ENCODE peak calls at places on chromosome 2, in ten cellular contexts. R is HTR-8/SVneo; I is T-helper 1 cell; G is activated T-cell treated with anti-CD3 and anti-CD28 coated beads for 1 hour; B is stimulated activated naive B cell treated with anti-CD40 and anti-IgM and Interleukin-4, amounts not matched to agents 10 μg/mL and 1 μg/mL and 100 μg/mL, for 72 hours; X is B cell; W is H1; Q is BJ; T is Peyer's patch; E is kidney tubule cell. F is an unnamed sample.

GRCh38 chr2:20958176-20958575 is 85.7 kb downstream of the APOB start:
- DNase-seq in R (no peak), I (no peak), G (no peak), B (no peak), X (no peak), W (no peak), Q (no peak), T (no peak), E (no peak), F (no peak)

GRCh38 chr2:98518106-98518505 is 73.4 kb downstream of the INPP4A start:
- DNase-seq in R (peak; percentile 27), I (peak; percentile 36), G (peak; percentile 45), B (peak; percentile 7), X (peak; percentile 49), W (no peak), Q (no peak), T (peak; percentile 42), E (peak; percentile 3), F (peak; percentile 31)

GRCh38 chr2:43129676-43130547 is 96.5 kb downstream of the ZFP36L2 start:
- DNase-seq in R (no peak), I (no peak), G (no peak), B (peak; percentile 51), X (peak; percentile 70), W (no peak), Q (no peak), T (peak; percentile 73), E (no peak), F (no peak)

GRCh38 chr2:14235667-14236066 is 396.9 kb upstream of the LRATD1 start:
- DNase-seq in R (no peak), I (no peak), G (no peak), B (no peak), X (no peak), W (no peak), Q (no peak), T (no peak), E (no peak), F (no peak)

GRCh38 chr2:234290671-234291070 is 206.2 kb downstream of the ARL4C start:
- DNase-seq in R (no peak), I (peak; percentile 79), G (peak; percentile 64), B (peak; percentile 87), X (peak; percentile 83), W (no peak), Q (no peak), T (peak; percentile 80), E (peak; percentile 28), F (peak; percentile 57)

GRCh38 chr2:11082880-11083279 is 72.4 kb upstream of the SLC66A3 start:
- DNase-seq in R (no peak), I (no peak), G (no peak), B (no peak), X (no peak), W (no peak), Q (no peak), T (no peak), E (peak; percentile 30), F (no peak)

GRCh38 chr2:199163901-199164300 is 293.8 kb downstream of the SATB2 start:
- DNase-seq in R (no peak), I (no peak), G (no peak), B (no peak), X (no peak), W (no peak), Q (no peak), T (no peak), E (no peak), F (no peak)

GRCh38 chr2:21155365-21156136 is 31.8 kb downstream of the TDRD15 start:
- DNase-seq in R (no peak), I (no peak), G (no peak), B (no peak), X (no peak), W (no peak), Q (no peak), T (no peak), E (no peak), F (no peak)

GRCh38 chr2:207711750-207712487 is 479 bp downstream of the CCNYL1 start:
- DNase-seq in R (peak; percentile 41), I (peak; percentile 34), G (peak; percentile 33), B (peak; percentile 38), X (peak; percentile 57), W (no peak), Q (no peak), T (peak; percentile 53), E (peak; percentile 59), F (no peak)

GRCh38 chr2:239330836-239331235 is 70.0 kb downstream of the HDAC4 start:
- DNase-seq in R (no peak), I (no peak), G (no peak), B (no peak), X (no peak), W (no peak), Q (no peak), T (no peak), E (no peak), F (no peak)

GRCh38 chr2:165857881-165858280 is 63.8 kb upstream of the GALNT3 start:
- DNase-seq in R (no peak), I (no peak), G (no peak), B (no peak), X (no peak), W (no peak), Q (no peak), T (no peak), E (no peak), F (no peak)

GRCh38 chr2:64562148-64562784 is 38.1 kb downstream of the AFTPH start:
- DNase-seq in R (peak; percentile 7), I (no peak), G (no peak), B (no peak), X (no peak), W (no peak), Q (no peak), T (no peak), E (peak; percentile 50), F (no peak)

GRCh38 chr2:68319397-68320117 is at the start of gene CNRIP1:
- DNase-seq in R (peak; percentile 79), I (no peak), G (no peak), B (no peak), X (no peak), W (no peak), Q (peak; percentile 46), T (no peak), E (peak; percentile 62), F (no peak)

GRCh38 chr2:229090231-229090630 is 180.9 kb downstream of the PID1 start:
- DNase-seq in R (no peak), I (no peak), G (no peak), B (no peak), X (no peak), W (no peak), Q (no peak), T (no peak), E (peak; percentile 33), F (no peak)

GRCh38 chr2:240777416-240778212 is 42.4 kb downstream of the KIF1A start:
- DNase-seq in R (no peak), I (no peak), G (no peak), B (no peak), X (no peak), W (no peak), Q (no peak), T (no peak), E (no peak), F (no peak)

GRCh38 chr2:240369725-240370585 is 65.5 kb upstream of the GPC1 start:
- DNase-seq in R (peak; percentile 97), I (no peak), G (no peak), B (no peak), X (no peak), W (peak; percentile 10), Q (peak; percentile 84), T (no peak), E (peak; percentile 91), F (no peak)

GRCh38 chr2:142874293-142874814 is 3.1 kb upstream of the KYNU start:
- DNase-seq in R (no peak), I (no peak), G (no peak), B (peak; percentile 56), X (no peak), W (no peak), Q (peak; percentile 84), T (no peak), E (peak; percentile 90), F (no peak)